ENCODE peak calls at places on chromosomes 13 and 19, in five cellular contexts. One of them, this sample, is unnamed.

GRCh38 chr19:47228168-47228936 is 2.6 kb downstream of the BBC3 start:
- DNase-seq in HAP-1: no peak
- DNase-seq in testis: peak; percentile 52
- DNase-seq in ascending aorta: no peak
- DNase-seq in heart left ventricle: peak; percentile 60
- DNase-seq in this sample: no peak

GRCh38 chr13:39263033-39263432 is 224.8 kb downstream of the NHLRC3 start:
- DNase-seq in heart left ventricle: peak; percentile 42
- DNase-seq in HAP-1: peak; percentile 72
- DNase-seq in ascending aorta: no peak
- DNase-seq in testis: peak; percentile 63
- DNase-seq in this sample: no peak

GRCh38 chr13:23810842-23811241 is 78.4 kb downstream of the MIPEP start:
- DNase-seq in HAP-1: no peak
- DNase-seq in ascending aorta: no peak
- DNase-seq in heart left ventricle: no peak
- DNase-seq in testis: no peak
- DNase-seq in this sample: no peak

GRCh38 chr13:37651891-37652290 is 53.3 kb upstream of the POSTN start:
- DNase-seq in testis: no peak
- DNase-seq in heart left ventricle: no peak
- DNase-seq in ascending aorta: no peak
- DNase-seq in HAP-1: no peak
- DNase-seq in this sample: no peak

GRCh38 chr13:75236774-75237173 is 245.2 kb downstream of the TBC1D4 start:
- DNase-seq in heart left ventricle: no peak
- DNase-seq in ascending aorta: no peak
- DNase-seq in HAP-1: no peak
- DNase-seq in testis: no peak
- DNase-seq in this sample: no peak

GRCh38 chr13:73258396-73258795 is 199.6 kb downstream of the KLF5 start:
- DNase-seq in ascending aorta: no peak
- DNase-seq in heart left ventricle: no peak
- DNase-seq in testis: no peak
- DNase-seq in HAP-1: no peak
- DNase-seq in this sample: no peak

GRCh38 chr19:19064811-19065745 is 1.3 kb downstream of the SLC25A42 start:
- DNase-seq in testis: no peak
- DNase-seq in HAP-1: no peak
- DNase-seq in heart left ventricle: no peak
- DNase-seq in ascending aorta: no peak
- DNase-seq in this sample: no peak

GRCh38 chr19:16896098-16896912 is 7.5 kb downstream of the F2RL3 start:
- DNase-seq in ascending aorta: no peak
- DNase-seq in HAP-1: no peak
- DNase-seq in heart left ventricle: no peak
- DNase-seq in testis: peak; percentile 57
- DNase-seq in this sample: no peak

GRCh38 chr13:20799726-20800416 is 26.1 kb upstream of the EEF1AKMT1 start:
- DNase-seq in heart left ventricle: no peak
- DNase-seq in HAP-1: no peak
- DNase-seq in ascending aorta: no peak
- DNase-seq in testis: no peak
- DNase-seq in this sample: no peak

GRCh38 chr13:94620286-94620896 is 18.7 kb downstream of the GPR180 start:
- DNase-seq in HAP-1: peak; percentile 60
- DNase-seq in heart left ventricle: no peak
- DNase-seq in testis: no peak
- DNase-seq in ascending aorta: no peak
- DNase-seq in this sample: no peak

GRCh38 chr19:18606281-18607221 is at the start of gene CRLF1:
- DNase-seq in HAP-1: no peak
- DNase-seq in heart left ventricle: no peak
- DNase-seq in testis: no peak
- DNase-seq in ascending aorta: no peak
- DNase-seq in this sample: no peak

GRCh38 chr13:59677966-59678814 is 485.5 kb downstream of the DIAPH3 start:
- DNase-seq in testis: peak; percentile 16
- DNase-seq in ascending aorta: no peak
- DNase-seq in heart left ventricle: peak; percentile 16
- DNase-seq in HAP-1: peak; percentile 75
- DNase-seq in this sample: peak; percentile 26

GRCh38 chr19:44753932-44754742 is 5.6 kb downstream of the BCL3 start:
- DNase-seq in testis: peak; percentile 92
- DNase-seq in ascending aorta: peak; percentile 78
- DNase-seq in HAP-1: peak; percentile 68
- DNase-seq in heart left ventricle: peak; percentile 97
- DNase-seq in this sample: peak; percentile 69

GRCh38 chr19:44754743-44755066 is 6.2 kb downstream of the BCL3 start:
- DNase-seq in ascending aorta: no peak
- DNase-seq in heart left ventricle: no peak
- DNase-seq in HAP-1: no peak
- DNase-seq in testis: no peak
- DNase-seq in this sample: no peak

GRCh38 chr19:44752123-44752815 is 3.8 kb downstream of the BCL3 start:
- DNase-seq in testis: no peak
- DNase-seq in heart left ventricle: no peak
- DNase-seq in HAP-1: no peak
- DNase-seq in ascending aorta: no peak
- DNase-seq in this sample: no peak

GRCh38 chr19:44753619-44753931 is 5.1 kb downstream of the BCL3 start:
- DNase-seq in HAP-1: no peak
- DNase-seq in heart left ventricle: no peak
- DNase-seq in testis: no peak
- DNase-seq in ascending aorta: no peak
- DNase-seq in this sample: no peak

DNA sequence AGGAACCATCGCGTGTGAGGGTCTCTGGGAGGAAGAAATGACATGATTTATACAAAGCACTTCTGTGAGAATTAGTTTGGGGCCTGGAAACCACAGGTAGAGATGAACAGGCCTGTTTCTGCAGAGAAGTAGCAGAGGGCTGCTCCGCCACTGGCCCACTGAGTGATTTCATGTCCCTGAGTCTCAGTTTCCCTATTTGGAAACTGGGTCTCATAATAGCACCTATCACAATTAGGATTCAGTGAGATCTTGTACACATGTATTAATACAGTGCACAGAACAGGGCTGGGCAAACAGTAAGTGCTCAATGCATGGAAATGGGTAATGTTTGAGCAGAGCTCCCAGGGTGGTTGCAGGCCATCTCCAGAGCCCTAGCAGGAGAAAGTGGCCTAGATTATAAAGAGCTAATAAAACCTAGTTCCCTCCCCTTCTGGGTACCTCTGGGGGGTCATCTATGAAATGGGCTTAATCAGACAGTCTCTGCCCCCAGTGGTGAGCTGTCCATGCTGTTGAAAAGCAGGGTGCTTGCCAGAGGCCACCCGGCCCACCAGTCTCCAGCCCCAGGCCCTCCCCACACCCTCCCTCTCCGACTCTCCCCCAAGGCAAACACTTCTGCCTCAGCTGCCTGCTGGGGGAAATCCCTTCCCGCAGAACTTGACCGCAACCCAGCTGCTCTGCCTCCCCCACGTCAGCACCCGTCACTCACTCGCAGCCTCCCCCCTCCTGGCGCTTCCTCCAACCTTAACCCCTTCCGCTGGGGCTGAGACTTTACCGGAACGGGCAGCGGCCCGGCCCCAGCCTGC is 4.5 kb downstream of the BCL3 start:
- DNase-seq in testis: peak; percentile 92
- DNase-seq in HAP-1: peak; percentile 64
- DNase-seq in ascending aorta: peak; percentile 86
- DNase-seq in heart left ventricle: peak; percentile 94
- DNase-seq in this sample: peak; percentile 98
- H3K4me3 ChIP-seq in testis: no peak overlapping the region
- H3K4me3 ChIP-seq in HAP-1: peak overlapping the region; percentile 7
- H3K4me3 ChIP-seq in ascending aorta: peak overlapping the region; percentile 41
- H3K4me3 ChIP-seq in heart left ventricle: peak overlapping the region; percentile 48
- H3K4me3 ChIP-seq in this sample: peak overlapping the region; percentile 44

DNA sequence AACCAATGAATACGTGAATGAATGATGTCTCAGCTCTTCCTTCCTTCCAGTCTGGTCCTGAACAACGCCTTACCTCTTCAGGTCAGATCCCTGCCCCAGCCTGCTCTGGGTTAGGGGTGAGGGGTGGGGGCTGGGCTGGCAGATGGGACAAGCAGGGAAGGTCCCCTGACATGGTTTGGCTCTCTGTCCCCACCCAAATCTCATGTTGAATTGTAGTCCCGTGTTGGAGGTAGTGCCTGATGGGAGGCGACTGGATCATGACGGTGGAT is 9.3 kb downstream of the DIRAS1 start:
- DNase-seq in HAP-1: no peak
- DNase-seq in testis: no peak
- DNase-seq in ascending aorta: no peak
- DNase-seq in heart left ventricle: no peak
- DNase-seq in this sample: no peak
- H3K4me3 ChIP-seq in HAP-1: no peak overlapping the region
- H3K4me3 ChIP-seq in testis: no peak overlapping the region
- H3K4me3 ChIP-seq in ascending aorta: no peak overlapping the region
- H3K4me3 ChIP-seq in heart left ventricle: no peak overlapping the region
- H3K4me3 ChIP-seq in this sample: no peak overlapping the region

DNA sequence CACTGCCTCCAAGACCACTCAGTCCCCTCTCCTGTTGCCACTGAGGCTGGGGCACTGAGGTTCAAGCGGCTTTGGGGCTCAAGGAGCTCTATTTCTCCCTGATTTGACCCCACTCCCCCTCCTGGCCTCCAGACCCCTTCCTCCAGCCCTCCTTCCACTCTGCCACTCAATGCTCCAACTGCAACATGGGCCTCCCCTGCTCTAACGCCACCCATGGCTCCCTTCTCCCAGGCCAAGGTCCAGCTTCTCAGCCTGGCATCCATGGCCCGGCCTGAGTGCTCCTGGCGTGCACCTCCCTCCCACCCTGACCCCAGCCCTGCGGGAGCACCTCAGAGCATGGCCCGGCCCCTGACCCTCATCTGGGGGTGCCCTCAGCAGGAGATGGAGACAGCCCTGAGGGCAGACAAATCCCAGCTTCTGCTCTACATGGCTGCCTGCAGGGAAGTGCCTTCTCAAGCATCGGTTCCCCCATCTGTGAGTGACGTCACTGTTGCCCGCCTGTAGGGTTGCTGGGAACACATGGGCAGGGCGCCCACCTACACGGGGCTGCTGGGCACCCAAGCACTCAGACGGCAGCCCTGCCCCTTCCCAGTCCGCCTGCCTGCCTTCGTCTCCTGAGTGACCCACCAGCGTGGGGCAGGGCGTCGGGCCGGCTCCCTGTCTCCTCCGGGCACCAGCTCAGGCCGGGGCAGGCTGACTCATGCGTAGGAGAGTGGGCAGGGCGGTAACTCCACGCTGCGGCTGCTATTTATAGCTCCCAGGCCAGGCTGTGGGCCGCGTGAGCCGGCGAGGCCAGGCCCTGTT is 1.6 kb upstream of the DIRAS1 start:
- DNase-seq in heart left ventricle: peak; percentile 67
- DNase-seq in ascending aorta: peak; percentile 74
- DNase-seq in testis: peak; percentile 91
- DNase-seq in HAP-1: no peak
- DNase-seq in this sample: no peak
- H3K4me3 ChIP-seq in heart left ventricle: no peak overlapping the region
- H3K4me3 ChIP-seq in ascending aorta: no peak overlapping the region
- H3K4me3 ChIP-seq in testis: no peak overlapping the region
- H3K4me3 ChIP-seq in HAP-1: no peak overlapping the region
- H3K4me3 ChIP-seq in this sample: no peak overlapping the region

DNA sequence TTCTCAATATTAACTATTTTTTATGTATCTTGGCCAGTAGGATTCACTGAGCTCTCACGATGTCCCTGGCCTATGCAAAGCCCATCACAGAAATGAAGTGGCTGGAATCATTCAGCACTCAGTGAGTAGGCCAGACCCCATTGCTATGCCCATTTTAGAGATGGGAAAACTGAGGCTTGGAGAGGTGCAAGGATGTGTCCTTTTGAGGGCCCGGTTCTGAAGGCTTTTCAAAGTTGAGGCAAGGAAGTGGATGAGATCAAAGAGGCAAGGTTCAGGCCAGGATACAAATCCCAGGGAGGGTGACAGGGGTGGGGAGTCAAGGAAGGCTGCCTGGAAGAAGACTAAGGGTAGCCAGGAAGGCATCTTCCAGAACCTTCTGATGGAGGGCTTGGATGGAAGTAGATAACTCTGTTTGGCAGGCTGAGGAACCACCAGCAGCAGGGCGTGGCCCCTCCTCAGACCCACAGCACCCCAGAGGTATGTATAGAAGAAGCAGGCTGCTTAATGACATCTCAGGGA is 18.8 kb upstream of the ERCC1 start:
- DNase-seq in heart left ventricle: no peak
- DNase-seq in HAP-1: no peak
- DNase-seq in ascending aorta: no peak
- DNase-seq in testis: no peak
- DNase-seq in this sample: no peak
- H3K4me3 ChIP-seq in heart left ventricle: no peak overlapping the region
- H3K4me3 ChIP-seq in HAP-1: no peak overlapping the region
- H3K4me3 ChIP-seq in ascending aorta: no peak overlapping the region
- H3K4me3 ChIP-seq in testis: no peak overlapping the region
- H3K4me3 ChIP-seq in this sample: no peak overlapping the region

GRCh38 chr19:1275976-1276619 is 768 bp downstream of the FAM174C start:
- DNase-seq in ascending aorta: no peak
- DNase-seq in HAP-1: no peak
- DNase-seq in testis: no peak
- DNase-seq in heart left ventricle: no peak
- DNase-seq in this sample: no peak

GRCh38 chr19:1274081-1274851 is 1.1 kb upstream of the FAM174C start:
- DNase-seq in testis: no peak
- DNase-seq in heart left ventricle: no peak
- DNase-seq in HAP-1: no peak
- DNase-seq in ascending aorta: no peak
- DNase-seq in this sample: no peak

GRCh38 chr19:1275260-1275975 is at the start of gene FAM174C:
- DNase-seq in testis: peak; percentile 97
- DNase-seq in HAP-1: peak; percentile 93
- DNase-seq in ascending aorta: peak; percentile 75
- DNase-seq in heart left ventricle: peak; percentile 97
- DNase-seq in this sample: peak; percentile 92

GRCh38 chr19:1273263-1274041 is 1.9 kb upstream of the FAM174C start:
- DNase-seq in ascending aorta: no peak
- DNase-seq in heart left ventricle: no peak
- DNase-seq in testis: no peak
- DNase-seq in HAP-1: no peak
- DNase-seq in this sample: no peak

DNA sequence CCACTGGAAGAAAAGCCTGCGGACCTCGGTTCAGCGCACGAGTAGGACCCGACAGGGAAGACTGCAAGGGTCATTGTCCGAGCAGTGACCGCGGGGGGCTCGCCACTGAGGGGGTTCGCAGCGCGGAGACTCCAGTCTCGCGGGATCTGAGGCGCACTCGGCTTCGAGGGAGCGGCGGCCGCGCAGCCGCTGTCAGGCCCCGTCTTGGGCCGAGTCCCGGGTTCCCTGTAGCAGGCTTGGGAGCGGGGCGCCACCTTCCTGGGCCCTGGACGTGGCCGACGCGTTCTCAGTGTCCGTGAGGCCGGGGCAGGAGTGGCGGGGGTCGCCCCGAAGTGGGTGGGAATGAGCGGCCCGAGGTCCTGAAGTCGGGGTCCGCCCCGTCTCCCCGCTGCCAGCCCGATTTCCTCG is 474 bp upstream of the FAM174C start:
- DNase-seq in testis: no peak
- DNase-seq in heart left ventricle: peak; percentile 44
- DNase-seq in HAP-1: no peak
- DNase-seq in ascending aorta: no peak
- DNase-seq in this sample: no peak
- H3K4me3 ChIP-seq in testis: peak overlapping the region; percentile 68
- H3K4me3 ChIP-seq in heart left ventricle: peak overlapping the region; percentile 61
- H3K4me3 ChIP-seq in HAP-1: peak overlapping the region; percentile 53
- H3K4me3 ChIP-seq in ascending aorta: peak overlapping the region; percentile 79
- H3K4me3 ChIP-seq in this sample: peak overlapping the region; percentile 75

GRCh38 chr19:11848594-11849263 is at the start of gene ZNF439:
- DNase-seq in ascending aorta: peak; percentile 71
- DNase-seq in HAP-1: no peak
- DNase-seq in testis: peak; percentile 98
- DNase-seq in heart left ventricle: peak; percentile 92
- DNase-seq in this sample: no peak
- H3K4me3 ChIP-seq in ascending aorta: peak within 1 kb of the TSS; percentile 63
- H3K4me3 ChIP-seq in HAP-1: no peak within 1 kb of the TSS
- H3K4me3 ChIP-seq in testis: peak within 1 kb of the TSS; percentile 63
- H3K4me3 ChIP-seq in heart left ventricle: peak within 1 kb of the TSS; percentile 70
- H3K4me3 ChIP-seq in this sample: peak within 1 kb of the TSS; percentile 41

This sample was measured in skeletal muscle cell.